ENCODE peak calls at places on chromosomes 3 and 15, in seven cellular contexts. S, U, R, X, H, D and P are unnamed samples.

GRCh38 chr3:124282751-124283643 is 291.1 kb upstream of the ROPN1 start:
- DNase-seq in S (peak; percentile 23), U (peak; percentile 65), R (no peak), X (no peak), H (no peak), D (no peak), P (no peak)

GRCh38 chr3:41710646-41711388 is 251.1 kb downstream of the ULK4 start:
- DNase-seq in S (peak; percentile 71), U (peak; percentile 96), R (no peak), X (no peak), H (peak; percentile 16), D (peak; percentile 50), P (no peak)

GRCh38 chr15:39874890-39875549 is 45.0 kb downstream of the GPR176 start:
- DNase-seq in S (no peak), U (peak; percentile 40), R (peak; percentile 39), X (peak; percentile 49), H (no peak), D (peak; percentile 34), P (peak; percentile 46)

GRCh38 chr3:46882377-46883015 is 5.0 kb downstream of the PTH1R start:
- DNase-seq in S (no peak), U (peak; percentile 86), R (no peak), X (no peak), H (no peak), D (peak; percentile 65), P (peak; percentile 46)

GRCh38 chr15:89299896-89300295 is 34.7 kb downstream of the POLG start:
- DNase-seq in S (no peak), U (peak; percentile 19), R (no peak), X (no peak), H (no peak), D (no peak), P (no peak)

GRCh38 chr3:122974764-122975162 is 52.8 kb downstream of the SEMA5B start:
- DNase-seq in S (no peak), U (peak; percentile 76), R (peak; percentile 42), X (no peak), H (peak; percentile 76), D (no peak), P (no peak)

GRCh38 chr15:48084759-48085420 is 35.9 kb upstream of the SLC24A5 start:
- DNase-seq in S (no peak), U (peak; percentile 76), R (peak; percentile 48), X (peak; percentile 35), H (peak; percentile 29), D (peak; percentile 63), P (peak; percentile 69)

GRCh38 chr15:80856809-80857377 is 77.7 kb downstream of the CEMIP start:
- DNase-seq in S (no peak), U (peak; percentile 44), R (no peak), X (no peak), H (peak; percentile 48), D (peak; percentile 79), P (no peak)

GRCh38 chr3:151918253-151919029 is 45.0 kb downstream of the SUCNR1 start:
- DNase-seq in S (peak; percentile 33), U (peak; percentile 54), R (peak; percentile 31), X (peak; percentile 75), H (peak; percentile 76), D (peak; percentile 29), P (peak; percentile 49)

GRCh38 chr3:126352476-126353454 is 4.4 kb downstream of the KLF15 start:
- DNase-seq in S (no peak), U (no peak), R (no peak), X (no peak), H (no peak), D (no peak), P (no peak)

GRCh38 chr3:152779649-152780048 is 55.3 kb upstream of the P2RY1 start:
- DNase-seq in S (peak; percentile 16), U (peak; percentile 94), R (no peak), X (no peak), H (peak; percentile 49), D (peak; percentile 25), P (no peak)

GRCh38 chr3:106514431-106514830 is 645.6 kb upstream of the CBLB start:
- DNase-seq in S (no peak), U (no peak), R (no peak), X (no peak), H (no peak), D (no peak), P (no peak)

GRCh38 chr15:59322056-59322755 is 50.5 kb downstream of the MYO1E start:
- DNase-seq in S (no peak), U (no peak), R (no peak), X (no peak), H (no peak), D (no peak), P (peak; percentile 92)

GRCh38 chr3:151216641-151217040 is 13.6 kb upstream of the GPR171 start:
- DNase-seq in S (no peak), U (no peak), R (no peak), X (no peak), H (peak; percentile 76), D (no peak), P (no peak)